ENCODE peak calls at places on chromosome X, in five cellular contexts. One of them, this sample, is unnamed.

GRCh38 chrX:32087663-32088062 is 1015.8 kb upstream of the FTHL17 start:
- DNase-seq in body of pancreas: no peak
- DNase-seq in GM23338: no peak
- DNase-seq in GM23248: no peak
- DNase-seq in tibial nerve: no peak
- DNase-seq in this sample: no peak

GRCh38 chrX:64350521-64350920 is 44.7 kb downstream of the MTMR8 start:
- DNase-seq in tibial nerve: no peak
- DNase-seq in body of pancreas: no peak
- DNase-seq in GM23248: no peak
- DNase-seq in GM23338: no peak
- DNase-seq in this sample: no peak

GRCh38 chrX:131213400-131213799 is 75.7 kb downstream of the IGSF1 start:
- DNase-seq in body of pancreas: no peak
- DNase-seq in tibial nerve: no peak
- DNase-seq in GM23338: no peak
- DNase-seq in GM23248: no peak
- DNase-seq in this sample: no peak

GRCh38 chrX:77448170-77448569 is 981 bp downstream of the FGF16 start:
- DNase-seq in body of pancreas: no peak
- DNase-seq in GM23338: peak
- DNase-seq in tibial nerve: no peak
- DNase-seq in GM23248: no peak
- DNase-seq in this sample: no peak

GRCh38 chrX:37871626-37872302 is 24.4 kb upstream of the DYNLT3 start:
- DNase-seq in tibial nerve: no peak
- DNase-seq in GM23338: peak
- DNase-seq in body of pancreas: no peak
- DNase-seq in GM23248: peak
- DNase-seq in this sample: peak

GRCh38 chrX:109312757-109313156 is 169.1 kb downstream of the GUCY2F start:
- DNase-seq in body of pancreas: no peak
- DNase-seq in GM23248: no peak
- DNase-seq in tibial nerve: no peak
- DNase-seq in GM23338: no peak
- DNase-seq in this sample: no peak

GRCh38 chrX:37371578-37371981 is 22.4 kb downstream of the PRRG1 start:
- DNase-seq in tibial nerve: no peak
- DNase-seq in GM23338: no peak
- DNase-seq in GM23248: peak
- DNase-seq in body of pancreas: no peak
- DNase-seq in this sample: no peak

GRCh38 chrX:4320436-4320947 is 607.0 kb upstream of the PRKX start:
- DNase-seq in tibial nerve: no peak
- DNase-seq in GM23338: peak
- DNase-seq in GM23248: no peak
- DNase-seq in body of pancreas: no peak
- DNase-seq in this sample: no peak

GRCh38 chrX:85996555-85996954 is 50.8 kb downstream of the CHM start:
- DNase-seq in tibial nerve: no peak
- DNase-seq in GM23248: no peak
- DNase-seq in GM23338: no peak
- DNase-seq in body of pancreas: no peak
- DNase-seq in this sample: no peak

GRCh38 chrX:104565791-104566687 is at the start of gene IL1RAPL2:
- DNase-seq in body of pancreas: peak
- DNase-seq in tibial nerve: no peak
- DNase-seq in GM23248: peak
- DNase-seq in GM23338: peak
- DNase-seq in this sample: peak

GRCh38 chrX:41923925-41924693 is 755 bp upstream of the CASK start:
- DNase-seq in GM23338: no peak
- DNase-seq in tibial nerve: no peak
- DNase-seq in GM23248: peak
- DNase-seq in body of pancreas: peak
- DNase-seq in this sample: no peak

DNA sequence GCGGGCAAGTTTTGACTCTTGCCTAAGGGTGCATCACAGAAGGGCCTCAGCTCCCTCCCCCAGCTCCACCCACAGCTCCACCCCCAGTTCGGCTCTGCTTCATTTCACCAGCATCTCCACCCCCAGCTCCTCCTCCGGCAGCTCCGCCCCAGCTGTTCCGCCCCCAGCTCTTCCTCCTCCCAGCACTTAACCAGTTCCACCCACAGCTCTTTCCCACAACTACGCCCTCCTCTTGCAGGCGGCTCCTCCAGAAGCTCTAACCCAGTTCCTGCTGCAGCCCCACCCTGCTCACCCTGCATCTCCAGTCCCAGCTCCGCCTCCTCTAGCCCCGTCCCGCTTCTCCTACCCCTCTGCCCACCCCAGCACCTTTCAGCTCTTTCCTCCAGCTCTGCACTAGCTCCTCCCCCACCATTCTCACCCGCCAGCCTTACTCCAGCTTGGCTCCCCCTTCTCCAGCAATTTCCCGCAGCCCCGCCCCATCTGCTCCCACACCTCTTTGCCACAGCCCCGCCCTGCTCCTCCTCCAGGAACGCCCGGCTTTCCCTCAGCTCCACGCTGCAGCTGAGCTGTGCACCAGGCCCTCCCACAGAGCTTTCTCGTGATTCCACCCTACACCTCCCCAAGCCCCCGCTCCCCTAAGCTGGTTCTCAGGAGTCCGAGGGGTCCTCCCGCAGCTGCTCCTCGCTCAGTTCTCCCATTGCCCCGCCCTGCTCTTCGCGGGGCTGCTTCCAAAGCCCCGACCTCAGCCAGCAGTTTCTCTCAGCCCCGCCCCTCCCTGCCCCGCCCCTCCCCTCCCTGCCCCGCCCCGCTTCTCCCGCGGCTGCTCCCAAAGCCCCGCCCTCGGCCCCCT is 1.3 kb upstream of the EOLA1 start:
- DNase-seq in tibial nerve: peak
- DNase-seq in GM23338: peak
- DNase-seq in GM23248: peak
- DNase-seq in body of pancreas: peak
- DNase-seq in this sample: peak
- H3K27ac ChIP-seq in tibial nerve: peak
- H3K27ac ChIP-seq in GM23338: no peak
- H3K27ac ChIP-seq in GM23248: peak
- H3K27ac ChIP-seq in body of pancreas: peak
- H3K27ac ChIP-seq in this sample: peak

GRCh38 chrX:69556094-69557011 is 52.2 kb downstream of the NALF2 start:
- DNase-seq in GM23248: no peak
- DNase-seq in tibial nerve: no peak
- DNase-seq in GM23338: peak
- DNase-seq in body of pancreas: peak
- DNase-seq in this sample: peak

GRCh38 chrX:69546978-69547377 is 42.9 kb downstream of the NALF2 start:
- DNase-seq in GM23248: no peak
- DNase-seq in body of pancreas: no peak
- DNase-seq in GM23338: no peak
- DNase-seq in tibial nerve: no peak
- DNase-seq in this sample: no peak

GRCh38 chrX:69555396-69556023 is 51.4 kb downstream of the NALF2 start:
- DNase-seq in tibial nerve: no peak
- DNase-seq in GM23248: no peak
- DNase-seq in GM23338: peak
- DNase-seq in body of pancreas: no peak
- DNase-seq in this sample: no peak

GRCh38 chrX:69552512-69552911 is 48.4 kb downstream of the NALF2 start:
- DNase-seq in body of pancreas: no peak
- DNase-seq in GM23248: no peak
- DNase-seq in GM23338: no peak
- DNase-seq in tibial nerve: no peak
- DNase-seq in this sample: no peak

GRCh38 chrX:69551421-69552009 is 47.4 kb downstream of the NALF2 start:
- DNase-seq in body of pancreas: no peak
- DNase-seq in GM23338: no peak
- DNase-seq in tibial nerve: no peak
- DNase-seq in GM23248: no peak
- DNase-seq in this sample: no peak
- H3K27ac ChIP-seq in body of pancreas: no peak
- H3K27ac ChIP-seq in GM23338: no peak
- H3K27ac ChIP-seq in tibial nerve: no peak
- H3K27ac ChIP-seq in GM23248: no peak
- H3K27ac ChIP-seq in this sample: no peak

GRCh38 chrX:68455151-68455510 is 21.8 kb upstream of the OPHN1 start:
- DNase-seq in GM23338: no peak
- DNase-seq in body of pancreas: no peak
- DNase-seq in tibial nerve: no peak
- DNase-seq in GM23248: no peak
- DNase-seq in this sample: no peak
- H3K27ac ChIP-seq in GM23338: no peak
- H3K27ac ChIP-seq in body of pancreas: no peak
- H3K27ac ChIP-seq in tibial nerve: no peak
- H3K27ac ChIP-seq in GM23248: no peak
- H3K27ac ChIP-seq in this sample: no peak

GRCh38 chrX:56232221-56233082 is at the start of gene KLF8:
- DNase-seq in body of pancreas: peak
- DNase-seq in tibial nerve: peak
- DNase-seq in GM23248: peak
- DNase-seq in GM23338: peak
- DNase-seq in this sample: peak
- H3K27ac ChIP-seq in body of pancreas: peak
- H3K27ac ChIP-seq in tibial nerve: peak
- H3K27ac ChIP-seq in GM23248: no peak
- H3K27ac ChIP-seq in GM23338: peak
- H3K27ac ChIP-seq in this sample: no peak

GRCh38 chrX:10984213-10984612 is 126.9 kb upstream of the HCCS start:
- DNase-seq in GM23338: no peak
- DNase-seq in body of pancreas: no peak
- DNase-seq in GM23248: no peak
- DNase-seq in tibial nerve: no peak
- DNase-seq in this sample: no peak

GRCh38 chrX:10981491-10981890 is 129.6 kb upstream of the HCCS start:
- DNase-seq in GM23248: no peak
- DNase-seq in body of pancreas: no peak
- DNase-seq in GM23338: no peak
- DNase-seq in tibial nerve: no peak
- DNase-seq in this sample: no peak

GRCh38 chrX:10974920-10975319 is 136.2 kb upstream of the HCCS start:
- DNase-seq in body of pancreas: no peak
- DNase-seq in GM23248: no peak
- DNase-seq in tibial nerve: no peak
- DNase-seq in GM23338: no peak
- DNase-seq in this sample: no peak

GRCh38 chrX:10983526-10983925 is 127.6 kb upstream of the HCCS start:
- DNase-seq in GM23338: no peak
- DNase-seq in body of pancreas: no peak
- DNase-seq in tibial nerve: no peak
- DNase-seq in GM23248: no peak
- DNase-seq in this sample: no peak

GRCh38 chrX:10979956-10980355 is 131.2 kb upstream of the HCCS start:
- DNase-seq in GM23248: no peak
- DNase-seq in tibial nerve: no peak
- DNase-seq in GM23338: no peak
- DNase-seq in body of pancreas: no peak
- DNase-seq in this sample: no peak
- H3K27ac ChIP-seq in GM23248: no peak
- H3K27ac ChIP-seq in tibial nerve: no peak
- H3K27ac ChIP-seq in GM23338: no peak
- H3K27ac ChIP-seq in body of pancreas: no peak
- H3K27ac ChIP-seq in this sample: no peak

GRCh38 chrX:40108084-40108958 is 10.6 kb upstream of the BCOR start:
- DNase-seq in body of pancreas: peak
- DNase-seq in GM23338: peak
- DNase-seq in GM23248: peak
- DNase-seq in tibial nerve: no peak
- DNase-seq in this sample: no peak
- H3K27ac ChIP-seq in body of pancreas: peak
- H3K27ac ChIP-seq in GM23338: no peak
- H3K27ac ChIP-seq in GM23248: peak
- H3K27ac ChIP-seq in tibial nerve: peak
- H3K27ac ChIP-seq in this sample: peak

DNA sequence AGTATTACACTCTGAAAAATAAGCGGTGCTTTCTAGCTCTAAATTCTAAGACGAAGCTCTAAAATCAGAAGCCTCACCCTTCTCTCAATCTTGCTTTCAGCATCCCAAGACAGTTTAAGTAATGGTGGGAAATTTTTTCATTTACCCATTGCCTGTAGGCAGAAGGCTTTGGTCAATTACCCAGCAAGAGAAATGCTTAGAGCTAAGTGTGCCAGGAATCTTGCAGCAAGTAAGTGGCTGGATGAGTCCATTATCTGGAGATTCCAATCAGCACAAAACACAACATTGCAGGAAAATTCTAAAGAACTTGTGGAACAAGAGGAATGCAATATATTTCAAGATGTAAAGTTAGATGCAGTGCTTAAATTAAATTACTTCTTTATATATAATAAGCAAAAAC is 28.4 kb downstream of the USP26 start:
- DNase-seq in GM23248: no peak
- DNase-seq in GM23338: no peak
- DNase-seq in body of pancreas: no peak
- DNase-seq in tibial nerve: no peak
- DNase-seq in this sample: no peak
- H3K27ac ChIP-seq in GM23248: no peak
- H3K27ac ChIP-seq in GM23338: no peak
- H3K27ac ChIP-seq in body of pancreas: no peak
- H3K27ac ChIP-seq in tibial nerve: no peak
- H3K27ac ChIP-seq in this sample: no peak

DNA sequence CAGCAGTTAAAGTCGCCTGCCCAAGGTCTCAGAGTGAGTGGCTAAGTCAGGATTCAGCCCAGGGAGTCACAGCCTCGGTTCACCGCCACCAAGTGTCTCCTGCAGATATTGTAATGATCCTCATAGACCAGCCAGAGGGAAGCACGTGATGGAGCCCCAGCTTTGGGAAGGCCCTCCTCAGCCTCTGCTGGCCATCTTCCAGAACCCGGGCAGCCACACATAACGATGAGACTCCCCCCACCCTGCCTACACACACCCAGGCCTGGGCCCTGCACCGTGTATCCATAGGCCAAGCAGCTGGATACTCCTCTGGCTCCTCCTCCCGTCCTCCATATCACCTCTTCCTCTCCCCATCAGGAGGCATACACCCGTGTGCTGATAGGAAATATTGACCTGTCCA is 19.6 kb upstream of the SASH3 start:
- DNase-seq in tibial nerve: no peak
- DNase-seq in GM23248: no peak
- DNase-seq in GM23338: no peak
- DNase-seq in body of pancreas: no peak
- DNase-seq in this sample: no peak
- H3K27ac ChIP-seq in tibial nerve: no peak
- H3K27ac ChIP-seq in GM23248: no peak
- H3K27ac ChIP-seq in GM23338: no peak
- H3K27ac ChIP-seq in body of pancreas: no peak
- H3K27ac ChIP-seq in this sample: no peak

This sample was measured in RWPE1.